ENCODE peak calls at places on chromosome 11, in four cellular contexts. M is AG04450, H is left ventricle myocardium inferior, O is adrenal gland. P is an unnamed sample.

GRCh38 chr11:104151404-104152204 is 12.3 kb downstream of the PDGFD start:
- DNase-seq in M (no peak), O (no peak), H (no peak), P (no peak)

GRCh38 chr11:3095712-3096361 is 38.6 kb upstream of the CARS1 start:
- DNase-seq in H (no peak), M (peak), O (no peak), P (no peak)

GRCh38 chr11:104916442-104916841 is 18.2 kb upstream of the CASP12 start:
- DNase-seq in M (no peak), O (no peak), H (no peak), P (no peak)

GRCh38 chr11:92932023-92932422 is 37.4 kb upstream of the MTNR1B start:
- DNase-seq in M (no peak), O (no peak), H (no peak), P (no peak)

GRCh38 chr11:31767665-31768064 is 43.5 kb downstream of the PAX6 start:
- DNase-seq in H (no peak), M (no peak), O (no peak), P (no peak)

GRCh38 chr11:96149743-96150555 is 193.0 kb downstream of the MAML2 start:
- DNase-seq in M (peak), H (no peak), O (no peak), P (no peak)

GRCh38 chr11:72681226-72682153 is 7.3 kb upstream of the PDE2A start:
- DNase-seq in H (no peak), M (no peak), O (no peak), P (no peak)

GRCh38 chr11:73236879-73237278 is 18.8 kb downstream of the P2RY2 start:
- DNase-seq in H (peak), M (no peak), O (peak), P (no peak)

GRCh38 chr11:14425621-14426020 is 66.6 kb upstream of the RRAS2 start:
- DNase-seq in M (no peak), H (no peak), O (no peak), P (no peak)

GRCh38 chr11:29448246-29448877 is 568.5 kb downstream of the KCNA4 start:
- DNase-seq in O (peak), H (no peak), M (no peak), P (no peak)
- TF ChIP-seq CTCF in O (peak), H (peak), M (peak), P (no peak)

DNA sequence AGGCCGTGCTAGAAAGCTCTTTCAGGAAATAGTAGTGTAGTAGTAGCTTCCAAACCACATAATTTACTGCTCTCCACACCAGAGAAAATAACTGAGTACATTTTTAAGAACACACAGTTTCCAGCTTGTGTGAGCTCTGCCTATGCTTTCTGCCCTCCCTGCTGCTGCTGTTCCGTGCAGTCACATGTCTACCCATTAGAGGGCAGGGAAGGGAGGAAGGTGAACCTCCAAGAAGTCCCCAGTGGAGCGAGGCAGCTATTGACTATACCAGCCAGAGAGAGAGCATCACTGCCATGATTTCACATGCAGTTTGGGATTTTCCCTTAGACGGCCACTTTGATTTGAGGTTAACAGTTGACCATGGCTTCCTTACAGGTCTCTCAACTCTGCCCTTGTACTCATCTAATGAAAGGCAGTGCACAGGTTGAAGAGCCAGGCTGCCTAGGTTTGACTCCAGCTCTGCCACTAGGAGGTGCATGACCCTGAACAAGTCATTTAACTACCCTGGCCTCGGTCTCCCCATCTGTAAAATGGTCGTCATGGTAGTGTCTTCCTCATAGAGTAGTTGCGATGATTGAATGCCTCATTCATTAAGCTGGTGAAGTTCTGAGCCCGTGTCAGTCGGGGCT is 19.7 kb upstream of the CTTN start:
- DNase-seq in O (no peak), M (no peak), H (no peak), P (no peak)
- H3K27ac ChIP-seq in O (no peak), M (no peak), H (no peak), P (no peak)

GRCh38 chr11:94776351-94777321 is 8.5 kb downstream of the AMOTL1 start:
- DNase-seq in O (peak), M (no peak), H (no peak), P (no peak)

GRCh38 chr11:94784884-94785283 is 16.7 kb downstream of the AMOTL1 start:
- DNase-seq in O (no peak), M (no peak), H (no peak), P (no peak)

GRCh38 chr11:94782446-94782845 is 14.3 kb downstream of the AMOTL1 start:
- DNase-seq in M (no peak), H (no peak), O (no peak), P (no peak)

GRCh38 chr11:94781822-94782221 is 13.7 kb downstream of the AMOTL1 start:
- DNase-seq in O (no peak), M (no peak), H (no peak), P (no peak)

GRCh38 chr11:94780432-94780831 is 12.3 kb downstream of the AMOTL1 start:
- DNase-seq in O (no peak), H (no peak), M (no peak), P (no peak)
- TF ChIP-seq CTCF in O (no peak), H (no peak), M (no peak), P (no peak)

DNA sequence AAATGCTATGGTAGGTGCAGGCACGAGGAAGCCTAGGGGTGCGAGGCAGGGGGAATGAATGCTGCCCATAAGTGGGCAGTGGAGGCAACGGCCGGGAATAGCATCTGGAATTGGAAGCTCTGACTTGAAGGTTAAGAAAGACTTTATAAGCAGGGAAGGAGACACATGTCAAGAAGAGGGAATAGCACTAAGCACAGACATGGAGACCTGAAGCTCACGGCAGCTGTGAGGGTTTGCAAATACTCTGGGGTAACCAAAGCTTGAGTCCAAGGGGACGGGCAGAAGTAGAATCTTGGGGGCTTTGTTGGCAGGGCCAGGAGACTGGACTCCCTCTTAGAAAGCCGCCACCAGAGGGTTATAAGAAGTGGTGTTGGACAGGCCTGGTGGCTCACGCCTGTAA is 112.6 kb downstream of the CEP164 start:
- DNase-seq in H (no peak), O (no peak), M (no peak), P (no peak)
- H3K27ac ChIP-seq in H (no peak), O (no peak), M (no peak), P (no peak)

GRCh38 chr11:9132203-9132878 is 40.9 kb upstream of the SCUBE2 start:
- DNase-seq in H (no peak), O (no peak), M (no peak), P (no peak)

GRCh38 chr11:9125185-9125886 is 33.9 kb upstream of the SCUBE2 start:
- DNase-seq in H (no peak), M (no peak), O (no peak), P (no peak)

DNA sequence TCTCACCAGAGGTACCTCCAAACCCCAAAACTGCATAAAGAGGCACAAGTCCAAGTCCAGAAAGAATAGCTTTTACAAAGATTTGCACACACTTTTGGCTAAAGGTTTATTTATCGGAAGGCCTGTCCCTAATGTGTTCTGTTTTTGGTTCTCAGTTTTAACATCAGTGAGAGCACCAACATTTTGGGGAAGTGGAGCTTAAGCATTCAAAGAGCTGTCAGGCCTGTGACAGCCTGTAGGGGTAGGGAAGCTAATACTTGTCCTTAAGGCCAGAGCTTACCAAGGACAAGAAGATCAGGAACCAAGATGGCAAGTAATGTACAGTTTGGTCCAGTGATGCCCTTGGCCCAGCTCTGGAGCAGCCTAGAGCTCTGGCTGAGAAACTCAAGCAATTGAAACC is 38.9 kb upstream of the SCUBE2 start:
- DNase-seq in M (no peak), H (no peak), O (no peak), P (no peak)
- TF ChIP-seq CTCF in M (no peak), H (no peak), O (no peak), P (no peak)

GRCh38 chr11:60905551-60906113 is 753 bp downstream of the PRPF19 start:
- DNase-seq in H (no peak), O (peak), M (no peak), P (no peak)
- H3K27ac ChIP-seq in H (peak), O (peak), M (peak), P (peak)